ENCODE peak calls at places on chromosome 6, in nine cellular contexts. Q is DND-41, L is vagina, Z is fibroblast of lung, B is tibial nerve, Y is adipocyte, K is ovary, S is Karpas-422, O is lung. C is an unnamed sample.

GRCh38 chr6:3356056-3356823 is 97.5 kb downstream of the PSMG4 start:
- DNase-seq in Y (no peak), Z (peak; percentile 66), B (peak; percentile 78), K (peak; percentile 77), O (peak; percentile 50), S (peak; percentile 89), Q (peak; percentile 67), L (peak; percentile 94), C (peak; percentile 57)

GRCh38 chr6:5706094-5707033 is 300.4 kb downstream of the NRN1 start:
- DNase-seq in O (no peak), K (no peak), S (no peak), Z (no peak), L (no peak), Q (peak; percentile 66), Y (peak; percentile 42), B (no peak), C (no peak)

GRCh38 chr6:23890543-23891227 is 235.3 kb upstream of the NRSN1 start:
- DNase-seq in Z (peak; percentile 33), Q (no peak), Y (peak; percentile 84), S (no peak), K (no peak), O (no peak), B (peak; percentile 5), L (no peak), C (no peak)

GRCh38 chr6:188821-189655 is 103.2 kb upstream of the DUSP22 start:
- DNase-seq in B (peak; percentile 89), S (peak; percentile 86), Y (peak; percentile 92), L (no peak), K (peak; percentile 85), O (peak; percentile 86), Q (peak; percentile 46), Z (peak; percentile 82), C (peak; percentile 54)

GRCh38 chr6:6699741-6700367 is 111.3 kb downstream of the LY86 start:
- DNase-seq in Y (peak; percentile 92), B (peak; percentile 81), Z (peak; percentile 93), S (no peak), Q (peak; percentile 90), O (peak; percentile 86), L (no peak), K (peak; percentile 77), C (no peak)

GRCh38 chr6:90098637-90099036 is 198.0 kb downstream of the BACH2 start:
- DNase-seq in Y (no peak), L (no peak), S (no peak), B (no peak), Q (no peak), Z (peak; percentile 61), K (no peak), O (no peak), C (no peak)

GRCh38 chr6:14089224-14089623 is 28.3 kb upstream of the CD83 start:
- DNase-seq in L (no peak), Q (no peak), S (no peak), O (no peak), Y (no peak), B (no peak), K (no peak), Z (no peak), C (no peak)

GRCh38 chr6:41538556-41539182 is 7.5 kb upstream of the FOXP4 start:
- DNase-seq in Z (no peak), Q (peak; percentile 50), O (no peak), Y (no peak), S (peak; percentile 57), K (no peak), B (no peak), L (no peak), C (no peak)

GRCh38 chr6:134029495-134030455 is 22.6 kb downstream of the SLC2A12 start:
- DNase-seq in Z (peak; percentile 39), O (no peak), Y (peak; percentile 31), S (no peak), Q (no peak), K (no peak), L (no peak), B (no peak), C (no peak)

GRCh38 chr6:20424679-20425078 is 23.0 kb downstream of the E2F3 start:
- DNase-seq in B (peak; percentile 45), Q (no peak), Y (peak; percentile 14), O (peak; percentile 41), S (no peak), Z (no peak), L (no peak), K (no peak), C (no peak)

GRCh38 chr6:14046476-14047068 is 71.0 kb upstream of the CD83 start:
- DNase-seq in K (no peak), L (no peak), Z (peak; percentile 53), Q (peak; percentile 54), S (peak; percentile 75), B (peak; percentile 25), Y (peak; percentile 76), O (peak; percentile 49), C (peak; percentile 32)

GRCh38 chr6:37624606-37625574 is 72.8 kb downstream of the MDGA1 start:
- DNase-seq in L (no peak), K (peak; percentile 62), O (peak; percentile 53), B (no peak), S (no peak), Z (peak; percentile 39), Q (no peak), Y (peak; percentile 70), C (no peak)

GRCh38 chr6:119184008-119184665 is 105.7 kb upstream of the FAM184A start:
- DNase-seq in Y (no peak), Z (no peak), Q (no peak), S (no peak), O (no peak), K (no peak), B (no peak), L (no peak), C (no peak)

GRCh38 chr6:16239090-16239797 is 857 bp downstream of the GMPR start:
- DNase-seq in S (no peak), B (peak; percentile 54), O (no peak), K (peak; percentile 71), Q (no peak), Z (peak; percentile 30), Y (peak; percentile 61), L (no peak), C (peak; percentile 11)

GRCh38 chr6:25717856-25718740 is 36.4 kb upstream of the SLC17A4 start:
- DNase-seq in S (peak; percentile 74), K (no peak), Y (peak; percentile 81), B (peak; percentile 46), Q (no peak), O (no peak), Z (peak; percentile 14), L (no peak), C (no peak)

GRCh38 chr6:1131285-1132079 is 180.4 kb upstream of the FOXQ1 start:
- DNase-seq in Q (no peak), O (no peak), Y (peak; percentile 73), L (no peak), Z (peak; percentile 62), K (no peak), B (no peak), S (no peak), C (no peak)

GRCh38 chr6:165573671-165574070 is 89.4 kb downstream of the PDE10A start:
- DNase-seq in Z (peak; percentile 68), Y (no peak), Q (no peak), O (no peak), S (no peak), B (peak; percentile 22), L (no peak), K (peak; percentile 67), C (no peak)
- H3K4me1 ChIP-seq in Z (no peaks in the 10 kb centered on the region), Y (peaks cover 19% of the 10 kb centered on the region), Q (no peaks in the 10 kb centered on the region), O (peaks cover 18% of the 10 kb centered on the region), S (peaks cover 21% of the 10 kb centered on the region), B (no peaks in the 10 kb centered on the region), L (peaks cover 14% of the 10 kb centered on the region), K (peaks cover 2% of the 10 kb centered on the region), C (no peaks in the 10 kb centered on the region)

GRCh38 chr6:56246544-56246940 is 838 bp downstream of the COL21A1 start:
- DNase-seq in L (no peak), B (no peak), Y (no peak), Z (no peak), Q (no peak), K (no peak), S (no peak), O (no peak), C (no peak)
- H3K4me3 ChIP-seq in L (peak overlapping the region; percentile 69), B (peak overlapping the region; percentile 41), Y (peak overlapping the region; percentile 87), Z (no peak overlapping the region), Q (no peak overlapping the region), K (peak overlapping the region; percentile 54), S (no peak overlapping the region), O (peak overlapping the region; percentile 33), C (no peak overlapping the region)

GRCh38 chr6:142380626-142381025 is 78.8 kb downstream of the ADGRG6 start:
- DNase-seq in K (no peak), L (no peak), Z (no peak), B (no peak), S (peak; percentile 49), Y (no peak), Q (no peak), O (no peak), C (no peak)

GRCh38 chr6:142376115-142376514 is 74.3 kb downstream of the ADGRG6 start:
- DNase-seq in O (no peak), K (no peak), L (no peak), S (no peak), Z (no peak), Y (no peak), Q (no peak), B (no peak), C (no peak)

GRCh38 chr6:142377112-142377848 is 75.5 kb downstream of the ADGRG6 start:
- DNase-seq in Z (peak; percentile 34), Y (no peak), K (no peak), O (no peak), B (no peak), S (no peak), Q (no peak), L (no peak), C (no peak)

GRCh38 chr6:142374965-142375733 is 73.3 kb downstream of the ADGRG6 start:
- DNase-seq in L (no peak), Z (peak; percentile 92), Q (no peak), S (no peak), O (no peak), K (no peak), Y (peak; percentile 69), B (no peak), C (no peak)

DNA sequence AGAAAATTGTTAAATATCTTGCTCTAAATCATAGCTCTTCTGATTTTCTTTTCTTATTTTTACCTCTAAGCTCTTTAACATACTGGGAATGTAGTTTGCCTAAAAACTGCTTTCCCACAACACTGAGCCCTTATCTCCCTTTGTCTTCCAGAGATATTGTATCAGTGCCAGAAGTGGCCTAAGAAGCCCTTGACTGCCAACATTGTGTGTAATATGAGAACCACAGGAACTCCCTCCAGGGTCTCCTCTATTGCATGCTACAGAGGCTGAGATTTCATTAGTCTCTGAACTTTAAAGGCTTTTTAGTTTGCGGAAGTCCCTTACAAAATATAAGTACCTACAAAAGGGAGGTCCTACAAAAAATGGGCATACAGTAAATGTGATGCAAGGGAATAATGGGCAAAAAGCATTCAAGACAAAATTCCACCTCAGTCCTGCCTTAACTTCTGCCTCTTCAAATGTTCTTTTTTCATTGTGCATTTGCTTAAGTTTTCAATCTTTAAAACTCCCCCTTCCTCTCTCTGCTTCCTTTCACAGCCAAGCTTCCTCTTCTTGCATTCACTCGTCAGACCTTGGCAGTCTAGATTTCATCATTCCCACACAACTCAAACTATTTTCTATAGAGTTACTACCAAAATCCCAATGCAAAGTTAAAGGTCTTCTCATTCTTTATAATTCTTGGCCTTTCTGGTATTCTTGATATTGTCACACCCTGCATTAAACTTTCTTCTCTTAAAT is 76.5 kb downstream of the ADGRG6 start:
- DNase-seq in K (no peak), Z (peak; percentile 94), L (no peak), Y (peak; percentile 89), Q (no peak), O (peak; percentile 41), S (no peak), B (no peak), C (no peak)
- H3K4me1 ChIP-seq in K (no peaks in the 10 kb centered on the region), Z (peaks cover 8% of the 10 kb centered on the region), L (peaks cover 11% of the 10 kb centered on the region), Y (peaks cover 28% of the 10 kb centered on the region), Q (no peaks in the 10 kb centered on the region), O (peaks cover 2% of the 10 kb centered on the region), S (no peaks in the 10 kb centered on the region), B (no peaks in the 10 kb centered on the region), C (no peaks in the 10 kb centered on the region)

GRCh38 chr6:28280595-28281287 is 631 bp upstream of the PGBD1 start:
- DNase-seq in Q (no peak), K (no peak), S (no peak), O (no peak), B (no peak), L (no peak), Y (no peak), Z (no peak), C (no peak)
- H3K4me3 ChIP-seq in Q (peak overlapping the region; percentile 69), K (peak overlapping the region; percentile 44), S (peak overlapping the region; percentile 95), O (peak overlapping the region; percentile 69), B (peak overlapping the region; percentile 39), L (peak overlapping the region; percentile 68), Y (peak overlapping the region; percentile 95), Z (peak overlapping the region; percentile 83), C (no peak overlapping the region)